ENCODE peak calls at places on chromosomes 5 and 9, in four cellular contexts. One of them, this sample, is unnamed.

GRCh38 chr5:96896806-96897205 is 20.5 kb downstream of the ERAP2 start:
- DNase-seq in DMS79: no peak
- DNase-seq in amygdala: no peak
- DNase-seq in HFFc6: no peak
- DNase-seq in this sample: no peak

GRCh38 chr9:114893622-114894021 is 36.8 kb downstream of the TNFSF8 start:
- DNase-seq in HFFc6: peak; percentile 30
- DNase-seq in amygdala: no peak
- DNase-seq in DMS79: no peak
- DNase-seq in this sample: no peak

GRCh38 chr5:115069087-115069968 is 100.4 kb downstream of the TRIM36 start:
- DNase-seq in DMS79: peak; percentile 13
- DNase-seq in HFFc6: peak; percentile 52
- DNase-seq in amygdala: peak; percentile 7
- DNase-seq in this sample: no peak

GRCh38 chr9:129143461-129143927 is 32.3 kb downstream of the PTPA start:
- DNase-seq in DMS79: no peak
- DNase-seq in HFFc6: no peak
- DNase-seq in amygdala: no peak
- DNase-seq in this sample: no peak

GRCh38 chr9:124014355-124015026 is 2.9 kb downstream of the LHX2 start:
- DNase-seq in amygdala: no peak
- DNase-seq in HFFc6: no peak
- DNase-seq in DMS79: no peak
- DNase-seq in this sample: no peak

GRCh38 chr9:100295240-100295639 is 57.5 kb downstream of the TEX10 start:
- DNase-seq in amygdala: no peak
- DNase-seq in DMS79: no peak
- DNase-seq in HFFc6: no peak
- DNase-seq in this sample: no peak

GRCh38 chr5:157295247-157295646 is 29.3 kb downstream of the CYFIP2 start:
- DNase-seq in amygdala: no peak
- DNase-seq in DMS79: no peak
- DNase-seq in HFFc6: no peak
- DNase-seq in this sample: no peak

GRCh38 chr5:158532739-158533138 is 567.0 kb downstream of the EBF1 start:
- DNase-seq in amygdala: no peak
- DNase-seq in HFFc6: no peak
- DNase-seq in DMS79: no peak
- DNase-seq in this sample: no peak

GRCh38 chr5:103207653-103208052 is 50.9 kb upstream of the MACIR start:
- DNase-seq in DMS79: no peak
- DNase-seq in HFFc6: no peak
- DNase-seq in amygdala: no peak
- DNase-seq in this sample: no peak

GRCh38 chr5:176180339-176180738 is 57.9 kb upstream of the SIMC1 start:
- DNase-seq in amygdala: no peak
- DNase-seq in HFFc6: peak; percentile 33
- DNase-seq in DMS79: no peak
- DNase-seq in this sample: no peak

GRCh38 chr9:136701665-136702048 is 10.7 kb upstream of the DIPK1B start:
- DNase-seq in DMS79: no peak
- DNase-seq in amygdala: no peak
- DNase-seq in HFFc6: no peak
- DNase-seq in this sample: no peak

GRCh38 chr5:375336-375920 is 53.9 kb downstream of the AHRR start:
- DNase-seq in HFFc6: no peak
- DNase-seq in DMS79: no peak
- DNase-seq in amygdala: no peak
- DNase-seq in this sample: peak; percentile 76

GRCh38 chr5:176806137-176806536 is 4.2 kb upstream of the UNC5A start:
- DNase-seq in amygdala: no peak
- DNase-seq in DMS79: no peak
- DNase-seq in HFFc6: peak; percentile 16
- DNase-seq in this sample: no peak

GRCh38 chr9:82982271-82982880 is 80.6 kb downstream of the RASEF start:
- DNase-seq in DMS79: no peak
- DNase-seq in amygdala: no peak
- DNase-seq in HFFc6: no peak
- DNase-seq in this sample: no peak

GRCh38 chr5:55175781-55176175 is 2.8 kb upstream of the CDC20B start:
- DNase-seq in HFFc6: no peak
- DNase-seq in amygdala: no peak
- DNase-seq in DMS79: no peak
- DNase-seq in this sample: no peak